ENCODE peak calls at places on chromosomes 6 and 20, in five cellular contexts. H is PC-3, D is neural progenitor cell, A is MM.1S, S is SK-N-SH. W is an unnamed sample.
A peak's percentile ranks its signal among the peaks of the same experiment; 100 is the strongest.

GRCh38 chr6:11700118-11700718 is 78.4 kb downstream of the ADTRP start:
- DNase-seq in S (peak; percentile 50), D (peak; percentile 48), A (peak; percentile 74), H (peak; percentile 74), W (peak; percentile 64)

GRCh38 chr20:21523398-21523868 is 9.6 kb upstream of the NKX2-2 start:
- DNase-seq in H (no peak), S (no peak), D (no peak), A (no peak), W (no peak)

GRCh38 chr6:155309150-155309549 is 5.1 kb downstream of the TFB1M start:
- DNase-seq in S (no peak), A (no peak), D (no peak), H (peak; percentile 32), W (no peak)

GRCh38 chr20:50967621-50968020 is 9.0 kb downstream of the MOCS3 start:
- DNase-seq in H (no peak), D (peak; percentile 92), S (no peak), A (no peak), W (no peak)

GRCh38 chr20:3146732-3147341 is 12.8 kb downstream of the FASTKD5 start:
- DNase-seq in A (no peak), S (no peak), H (no peak), D (no peak), W (no peak)

GRCh38 chr20:64035066-64035932 is 683 bp upstream of the C20orf204 start:
- DNase-seq in A (no peak), H (no peak), S (no peak), D (no peak), W (no peak)

GRCh38 chr6:111555041-111555440 is 50.6 kb downstream of the TRAF3IP2 start:
- DNase-seq in H (no peak), S (no peak), A (no peak), D (no peak), W (no peak)

GRCh38 chr6:148945311-148946021 is 198.6 kb downstream of the UST start:
- DNase-seq in H (no peak), A (no peak), D (no peak), S (no peak), W (no peak)

GRCh38 chr6:109241199-109241598 is 141.1 kb downstream of the CD164 start:
- DNase-seq in H (peak; percentile 71), A (no peak), S (no peak), D (no peak), W (no peak)

GRCh38 chr6:3045369-3045768 is 22.9 kb upstream of the RIPK1 start:
- DNase-seq in A (no peak), D (no peak), H (no peak), S (no peak), W (no peak)

GRCh38 chr6:169341706-169342105 is 88.1 kb upstream of the THBS2 start:
- DNase-seq in D (no peak), A (no peak), H (peak; percentile 9), S (no peak), W (no peak)

GRCh38 chr6:78867020-78867369 is 356 bp upstream of the IRAK1BP1 start:
- DNase-seq in H (no peak), A (peak; percentile 51), D (no peak), S (no peak), W (no peak)

GRCh38 chr6:149450679-149451360 is 34.0 kb downstream of the ZC3H12D start:
- DNase-seq in D (peak; percentile 53), A (no peak), S (peak; percentile 83), H (no peak), W (peak; percentile 54)

GRCh38 chr6:158771399-158772158 is 47.6 kb downstream of the EZR start:
- DNase-seq in S (no peak), D (no peak), H (no peak), A (no peak), W (no peak)
- H3F3A ChIP-seq in S (no peaks in the 10 kb centered on the region), D (no peaks in the 10 kb centered on the region), H (peaks cover 4% of the 10 kb centered on the region), A (no peaks in the 10 kb centered on the region), W (peaks cover 55% of the 10 kb centered on the region)

DNA sequence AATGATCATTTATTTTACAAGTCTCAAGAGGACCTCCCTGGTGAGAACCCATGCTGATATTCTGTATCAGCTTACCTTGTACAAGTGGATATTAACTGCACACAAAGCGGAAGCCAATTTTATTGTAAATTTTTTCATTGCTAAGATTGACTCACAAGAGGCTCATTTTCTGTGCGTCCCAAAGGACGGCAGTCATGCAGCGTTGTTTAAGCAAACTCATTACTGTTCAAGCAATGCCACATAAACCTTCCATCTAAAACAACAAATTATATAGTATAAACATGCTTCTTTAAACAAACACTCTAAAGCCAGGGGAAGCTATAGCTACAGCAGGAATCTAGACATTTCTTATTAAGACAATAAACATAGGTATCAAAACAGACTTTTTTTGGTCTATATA is 575.3 kb downstream of the FRK start:
- DNase-seq in S (no peak), A (no peak), D (no peak), H (peak; percentile 6), W (no peak)
- TF ChIP-seq CTCF in S (no peak), A (no peak), D (no peak), H (no peak), W (no peak)

GRCh38 chr20:41248371-41249024 is 69.0 kb downstream of the ZHX3 start:
- DNase-seq in S (no peak), A (no peak), D (no peak), H (peak; percentile 31), W (no peak)

GRCh38 chr20:41247523-41248370 is 69.8 kb downstream of the ZHX3 start:
- DNase-seq in D (no peak), H (no peak), S (no peak), A (peak; percentile 82), W (no peak)

GRCh38 chr20:41245086-41245707 is 72.3 kb downstream of the ZHX3 start:
- DNase-seq in S (no peak), H (no peak), A (no peak), D (peak; percentile 87), W (peak; percentile 77)

GRCh38 chr20:41249781-41250281 is 67.7 kb downstream of the ZHX3 start:
- DNase-seq in H (peak; percentile 25), S (peak; percentile 18), A (no peak), D (peak; percentile 77), W (peak; percentile 91)

GRCh38 chr20:41249371-41249770 is 68.2 kb downstream of the ZHX3 start:
- DNase-seq in D (peak; percentile 19), S (no peak), A (no peak), H (peak; percentile 83), W (no peak)
- H3F3A ChIP-seq in D (peaks cover 38% of the 10 kb centered on the region), S (peaks cover 20% of the 10 kb centered on the region), A (peaks cover 20% of the 10 kb centered on the region), H (peaks cover 5% of the 10 kb centered on the region), W (no peaks in the 10 kb centered on the region)

GRCh38 chr6:170522565-170523183 is 30.4 kb downstream of the PSMB1 start:
- DNase-seq in S (peak; percentile 51), D (peak; percentile 81), H (peak; percentile 9), A (no peak), W (peak; percentile 76)
- TF ChIP-seq CTCF in S (peak; percentile 54), D (peak; percentile 70), H (peak; percentile 51), A (no peak), W (peak; percentile 90)

GRCh38 chr6:158996863-158997262 is 3.1 kb downstream of the RSPH3 start:
- DNase-seq in A (no peak), S (no peak), D (no peak), H (no peak), W (no peak)
- H3F3A ChIP-seq in A (no peaks in the 10 kb centered on the region), S (no peaks in the 10 kb centered on the region), D (peaks cover 7% of the 10 kb centered on the region), H (no peaks in the 10 kb centered on the region), W (peaks cover 6% of the 10 kb centered on the region)